ENCODE peak calls at places on chromosomes 16 and 17, in five cellular contexts. O is endothelial cell, S is AG04450, M is tibial artery, P is posterior cingulate gyrus. W is an unnamed sample.

GRCh38 chr17:27651411-27652345 is 20.7 kb downstream of the LGALS9 start:
- DNase-seq in M (peak), P (peak), S (no peak), O (peak), W (peak)

GRCh38 chr17:5707482-5707881 is 123.2 kb upstream of the NLRP1 start:
- DNase-seq in P (no peak), O (no peak), S (no peak), M (no peak), W (no peak)

GRCh38 chr17:1709971-1710806 is at the start of gene TLCD2:
- DNase-seq in S (no peak), O (peak), M (peak), P (peak), W (peak)

GRCh38 chr16:60203525-60204124 is 1469.5 kb upstream of the GOT2 start:
- DNase-seq in O (peak), S (no peak), P (no peak), M (no peak), W (no peak)

GRCh38 chr16:88531346-88531745 is 38.9 kb upstream of the ZC3H18 start:
- DNase-seq in P (peak), O (no peak), S (no peak), M (no peak), W (no peak)

GRCh38 chr17:83080641-83081560 is 1.5 kb downstream of the METRNL start:
- DNase-seq in O (no peak), P (no peak), S (no peak), M (no peak), W (peak)

GRCh38 chr16:4972938-4973587 is 14.9 kb downstream of the SEC14L5 start:
- DNase-seq in S (no peak), O (no peak), M (no peak), P (peak), W (peak)

GRCh38 chr17:73291260-73291801 is 20.5 kb downstream of the CDC42EP4 start:
- DNase-seq in P (no peak), S (no peak), M (peak), O (no peak), W (peak)

GRCh38 chr17:13761221-13761620 is 159.5 kb upstream of the HS3ST3A1 start:
- DNase-seq in M (no peak), O (no peak), P (no peak), S (no peak), W (no peak)

GRCh38 chr17:57499648-57500049 is 243.3 kb downstream of the MSI2 start:
- DNase-seq in O (no peak), M (no peak), S (no peak), P (no peak), W (no peak)

GRCh38 chr16:7597677-7598076 is 265.0 kb downstream of the RBFOX1 start:
- DNase-seq in M (no peak), O (no peak), P (no peak), S (no peak), W (no peak)

GRCh38 chr16:9134739-9135138 is 43.3 kb downstream of the HAPSTR1 start:
- DNase-seq in S (no peak), M (no peak), O (peak), P (peak), W (peak)

GRCh38 chr17:68599873-68600122 is 1.4 kb downstream of the FAM20A start:
- DNase-seq in S (no peak), M (no peak), P (no peak), O (no peak), W (no peak)

GRCh38 chr17:51263001-51263400 is 2.7 kb downstream of the UTP18 start:
- DNase-seq in O (no peak), M (no peak), P (no peak), S (no peak), W (no peak)

GRCh38 chr16:19284207-19284606 is 1.3 kb upstream of the CLEC19A start:
- DNase-seq in S (no peak), O (no peak), P (peak), M (no peak), W (peak)

GRCh38 chr17:12081720-12082119 is 61.0 kb downstream of the MAP2K4 start:
- DNase-seq in M (no peak), S (no peak), P (no peak), O (no peak), W (no peak)

GRCh38 chr16:6926762-6927161 is 405.9 kb upstream of the RBFOX1 start:
- DNase-seq in S (no peak), M (no peak), O (no peak), P (no peak), W (no peak)

GRCh38 chr17:43356999-43357398 is 41.8 kb upstream of the ARL4D start:
- DNase-seq in S (peak), P (no peak), M (no peak), O (no peak), W (no peak)

GRCh38 chr16:67028555-67029248 is at the start of gene CBFB:
- DNase-seq in S (peak), M (peak), P (peak), O (peak), W (peak)

GRCh38 chr16:49283376-49284049 is 1.9 kb upstream of the CBLN1 start:
- DNase-seq in O (no peak), M (no peak), S (no peak), P (no peak), W (no peak)

W was measured in aorta.